ENCODE peak calls at places on chromosomes 7 and 10, in eight cellular contexts. V, W, K, P, G, Q, B and J are unnamed samples.

GRCh38 chr10:108639010-108639409 is 1284.3 kb downstream of the XPNPEP1 start:
- DNase-seq in V (no peak), W (no peak), K (no peak), P (no peak), G (no peak), Q (no peak), B (no peak), J (no peak)

GRCh38 chr10:121702351-121703320 is 104.4 kb upstream of the FGFR2 start:
- DNase-seq in V (peak), W (no peak), K (peak), P (no peak), G (no peak), Q (peak), B (peak), J (no peak)

GRCh38 chr7:14899065-14899464 is 3.5 kb downstream of the DGKB start:
- DNase-seq in V (peak), W (no peak), K (no peak), P (no peak), G (no peak), Q (no peak), B (no peak), J (no peak)

GRCh38 chr10:73244866-73245477 is 2.1 kb downstream of the DNAJC9 start:
- DNase-seq in V (no peak), W (no peak), K (no peak), P (no peak), G (no peak), Q (no peak), B (no peak), J (no peak)

GRCh38 chr7:5701085-5701914 is 80.2 kb downstream of the RNF216 start:
- DNase-seq in V (peak), W (no peak), K (no peak), P (no peak), G (no peak), Q (peak), B (peak), J (no peak)

GRCh38 chr7:84799131-84799530 is 387.7 kb downstream of the SEMA3D start:
- DNase-seq in V (no peak), W (no peak), K (no peak), P (no peak), G (no peak), Q (no peak), B (no peak), J (no peak)

GRCh38 chr10:61901829-61902447 is 439 bp downstream of the ARID5B start:
- DNase-seq in V (peak), W (no peak), K (peak), P (no peak), G (no peak), Q (peak), B (no peak), J (no peak)

GRCh38 chr7:121504478-121504877 is 108.4 kb upstream of the FAM3C start:
- DNase-seq in V (peak), W (no peak), K (peak), P (no peak), G (no peak), Q (peak), B (peak), J (no peak)

GRCh38 chr10:7354330-7355047 is 56.3 kb downstream of the SFMBT2 start:
- DNase-seq in V (peak), W (no peak), K (peak), P (no peak), G (no peak), Q (peak), B (peak), J (no peak)

GRCh38 chr10:126846959-126847358 is 58.3 kb upstream of the DOCK1 start:
- DNase-seq in V (no peak), W (no peak), K (no peak), P (no peak), G (no peak), Q (no peak), B (no peak), J (no peak)

GRCh38 chr10:102461187-102462054 is 10.1 kb upstream of the C10orf95 start:
- DNase-seq in V (peak), W (peak), K (peak), P (peak), G (peak), Q (peak), B (peak), J (peak)

GRCh38 chr7:52648903-52649302 is 386.5 kb upstream of the POM121L12 start:
- DNase-seq in V (peak), W (no peak), K (no peak), P (no peak), G (no peak), Q (no peak), B (no peak), J (no peak)

GRCh38 chr7:6385110-6385792 is 62.5 kb downstream of the DAGLB start:
- DNase-seq in V (peak), W (no peak), K (peak), P (no peak), G (no peak), Q (peak), B (peak), J (no peak)

GRCh38 chr10:62456611-62457101 is 82.5 kb downstream of the ZNF365 start:
- DNase-seq in V (peak), W (no peak), K (no peak), P (no peak), G (no peak), Q (no peak), B (peak), J (no peak)

GRCh38 chr10:130407052-130407451 is 270.9 kb downstream of the GLRX3 start:
- DNase-seq in V (no peak), W (no peak), K (no peak), P (no peak), G (no peak), Q (no peak), B (no peak), J (no peak)

GRCh38 chr10:57992321-57993077 is 275.2 kb downstream of the IPMK start:
- DNase-seq in V (peak), W (no peak), K (peak), P (no peak), G (no peak), Q (peak), B (peak), J (no peak)

GRCh38 chr7:631291-631711 is 95.2 kb upstream of the DNAAF5 start:
- DNase-seq in V (no peak), W (peak), K (no peak), P (peak), G (peak), Q (no peak), B (no peak), J (no peak)

GRCh38 chr10:132827861-132828539 is 42.1 kb upstream of the NKX6-2 start:
- DNase-seq in V (no peak), W (no peak), K (no peak), P (no peak), G (no peak), Q (no peak), B (no peak), J (no peak)

GRCh38 chr10:33542747-33543505 is 208.5 kb upstream of the NRP1 start:
- DNase-seq in V (peak), W (no peak), K (peak), P (no peak), G (no peak), Q (peak), B (peak), J (no peak)

GRCh38 chr10:5496261-5497250 is 2.8 kb downstream of the CALML5 start:
- DNase-seq in V (no peak), W (peak), K (no peak), P (no peak), G (peak), Q (no peak), B (no peak), J (no peak)

GRCh38 chr10:31291123-31291522 is 27.9 kb upstream of the ZEB1 start:
- DNase-seq in V (no peak), W (no peak), K (no peak), P (no peak), G (no peak), Q (no peak), B (no peak), J (no peak)

GRCh38 chr10:101489355-101489754 is 98.7 kb downstream of the POLL start:
- DNase-seq in V (peak), W (no peak), K (no peak), P (no peak), G (no peak), Q (peak), B (peak), J (no peak)

GRCh38 chr7:80950550-80950967 is 31.7 kb upstream of the SEMA3C start:
- DNase-seq in V (peak), W (no peak), K (no peak), P (no peak), G (no peak), Q (no peak), B (no peak), J (no peak)

GRCh38 chr7:1548438-1548831 is 7.6 kb downstream of the TMEM184A start:
- DNase-seq in V (no peak), W (no peak), K (peak), P (no peak), G (peak), Q (no peak), B (no peak), J (no peak)

GRCh38 chr10:77970869-77971803 is 44.6 kb upstream of the DLG5 start:
- DNase-seq in V (peak), W (no peak), K (peak), P (no peak), G (peak), Q (no peak), B (peak), J (no peak)

GRCh38 chr10:122181055-122181732 is 89.9 kb upstream of the BTBD16 start:
- DNase-seq in V (peak), W (no peak), K (peak), P (no peak), G (peak), Q (peak), B (peak), J (no peak)

GRCh38 chr7:117086788-117087187 is 133.5 kb downstream of the ST7 start:
- DNase-seq in V (peak), W (no peak), K (no peak), P (no peak), G (no peak), Q (no peak), B (no peak), J (no peak)

GRCh38 chr7:76281706-76282343 is 20.6 kb upstream of the HSPB1 start:
- DNase-seq in V (no peak), W (no peak), K (no peak), P (no peak), G (no peak), Q (no peak), B (no peak), J (no peak)

GRCh38 chr10:128105383-128105782 is 20.8 kb downstream of the MKI67 start:
- DNase-seq in V (no peak), W (no peak), K (no peak), P (no peak), G (no peak), Q (no peak), B (no peak), J (no peak)

GRCh38 chr10:92241158-92241500 is 49.7 kb downstream of the CPEB3 start:
- DNase-seq in V (no peak), W (no peak), K (peak), P (no peak), G (no peak), Q (peak), B (peak), J (no peak)

GRCh38 chr10:75438275-75438674 is 6.9 kb downstream of the LRMDA start:
- DNase-seq in V (no peak), W (no peak), K (no peak), P (no peak), G (no peak), Q (no peak), B (no peak), J (no peak)
- TF ChIP-seq CTCF in V (no peak), W (no peak), K (no peak), P (no peak), G (no peak), Q (no peak), B (no peak), J (no peak)

DNA sequence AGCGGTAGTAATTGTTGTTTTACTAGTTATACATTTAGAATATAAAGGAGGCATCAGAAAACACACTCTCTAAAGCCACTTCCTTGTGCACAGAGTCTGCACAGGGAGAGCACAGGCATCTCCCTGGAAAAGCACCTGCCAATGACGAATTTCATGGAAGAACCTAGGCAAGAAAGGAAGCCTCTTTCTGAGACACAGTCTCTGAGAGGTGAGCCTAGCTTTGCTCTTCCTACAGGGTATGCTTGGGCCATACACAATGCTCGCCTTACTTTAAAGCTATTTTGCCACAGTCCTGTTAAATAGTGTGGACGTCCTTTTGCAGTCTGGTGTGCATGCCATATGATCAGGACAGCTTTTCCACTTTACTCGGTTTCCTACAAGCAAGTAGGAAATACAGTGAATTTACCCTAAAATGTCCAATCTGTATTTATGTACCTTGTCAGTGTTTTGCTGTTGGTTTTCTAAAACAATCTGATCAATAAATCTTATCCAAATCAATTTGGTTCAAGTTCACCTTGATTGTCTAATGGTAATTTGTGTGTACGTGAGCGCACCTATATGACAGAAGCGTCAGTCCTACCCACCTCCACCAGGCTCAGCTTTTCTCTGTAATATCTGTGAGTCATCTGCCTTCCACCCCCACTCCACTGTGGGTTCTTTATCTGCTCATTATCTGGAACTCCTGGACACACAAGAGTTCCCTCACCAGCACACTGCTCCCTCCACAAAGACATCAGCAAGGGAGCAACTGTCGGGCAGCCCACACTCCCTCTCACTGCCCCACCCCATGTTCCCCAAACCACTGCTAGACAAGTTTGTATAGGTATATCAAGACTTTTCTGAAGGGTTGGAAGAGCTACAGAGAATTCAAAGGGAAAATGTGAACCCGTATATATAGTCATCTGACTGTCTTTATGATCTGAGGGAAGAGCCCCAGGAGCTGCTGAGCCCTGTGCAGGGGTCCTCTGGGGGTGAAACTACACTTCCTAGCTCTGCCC is 65.2 kb downstream of the KLHDC10 start:
- DNase-seq in V (peak), W (no peak), K (no peak), P (no peak), G (no peak), Q (no peak), B (peak), J (no peak)
- TF ChIP-seq CTCF in V (no peak), W (no peak), K (no peak), P (no peak), G (no peak), Q (no peak), B (no peak), J (no peak)

GRCh38 chr10:110141747-110142625 is 65.4 kb upstream of the MXI1 start:
- DNase-seq in V (no peak), W (peak), K (no peak), P (no peak), G (peak), Q (no peak), B (no peak), J (no peak)

GRCh38 chr10:110138197-110138812 is 69.1 kb upstream of the MXI1 start:
- DNase-seq in V (peak), W (no peak), K (peak), P (no peak), G (no peak), Q (peak), B (peak), J (no peak)

GRCh38 chr10:110134917-110135316 is 72.5 kb upstream of the MXI1 start:
- DNase-seq in V (no peak), W (no peak), K (no peak), P (no peak), G (no peak), Q (no peak), B (no peak), J (no peak)

GRCh38 chr10:110141185-110141584 is 66.2 kb upstream of the MXI1 start:
- DNase-seq in V (no peak), W (no peak), K (no peak), P (no peak), G (no peak), Q (peak), B (peak), J (no peak)

GRCh38 chr10:110137142-110137545 is 70.3 kb upstream of the MXI1 start:
- DNase-seq in V (peak), W (no peak), K (peak), P (no peak), G (no peak), Q (peak), B (peak), J (no peak)
- TF ChIP-seq CTCF in V (peak), W (peak), K (peak), P (peak), G (peak), Q (peak), B (peak), J (peak)

GRCh38 chr10:125739994-125740679 is 20.6 kb downstream of the EDRF1 start:
- DNase-seq in V (no peak), W (no peak), K (no peak), P (no peak), G (no peak), Q (no peak), B (no peak), J (no peak)

GRCh38 chr10:125747417-125747816 is 27.9 kb downstream of the EDRF1 start:
- DNase-seq in V (no peak), W (no peak), K (no peak), P (no peak), G (no peak), Q (no peak), B (no peak), J (no peak)

DNA sequence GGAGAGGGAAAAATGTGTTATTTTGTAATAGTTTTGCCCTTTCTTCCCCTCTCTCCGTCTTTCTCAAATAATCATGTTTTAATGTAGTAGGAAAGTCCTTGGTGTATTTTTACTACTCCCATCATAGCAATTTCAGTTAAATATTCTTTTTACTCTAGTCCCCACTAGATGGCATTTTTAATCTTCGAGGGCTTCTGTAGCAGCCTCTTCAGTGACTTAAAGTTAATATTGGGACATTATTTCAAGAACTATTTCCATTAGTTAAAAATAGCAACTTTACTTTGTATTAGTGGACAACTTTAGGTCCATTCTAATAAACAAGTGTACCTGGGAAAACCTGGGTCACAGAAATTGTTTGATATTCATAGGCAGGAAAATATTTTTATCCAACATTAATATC is 23.0 kb downstream of the EDRF1 start:
- DNase-seq in V (no peak), W (no peak), K (peak), P (no peak), G (no peak), Q (no peak), B (no peak), J (no peak)
- TF ChIP-seq CTCF in V (peak), W (no peak), K (peak), P (peak), G (no peak), Q (no peak), B (peak), J (peak)

DNA sequence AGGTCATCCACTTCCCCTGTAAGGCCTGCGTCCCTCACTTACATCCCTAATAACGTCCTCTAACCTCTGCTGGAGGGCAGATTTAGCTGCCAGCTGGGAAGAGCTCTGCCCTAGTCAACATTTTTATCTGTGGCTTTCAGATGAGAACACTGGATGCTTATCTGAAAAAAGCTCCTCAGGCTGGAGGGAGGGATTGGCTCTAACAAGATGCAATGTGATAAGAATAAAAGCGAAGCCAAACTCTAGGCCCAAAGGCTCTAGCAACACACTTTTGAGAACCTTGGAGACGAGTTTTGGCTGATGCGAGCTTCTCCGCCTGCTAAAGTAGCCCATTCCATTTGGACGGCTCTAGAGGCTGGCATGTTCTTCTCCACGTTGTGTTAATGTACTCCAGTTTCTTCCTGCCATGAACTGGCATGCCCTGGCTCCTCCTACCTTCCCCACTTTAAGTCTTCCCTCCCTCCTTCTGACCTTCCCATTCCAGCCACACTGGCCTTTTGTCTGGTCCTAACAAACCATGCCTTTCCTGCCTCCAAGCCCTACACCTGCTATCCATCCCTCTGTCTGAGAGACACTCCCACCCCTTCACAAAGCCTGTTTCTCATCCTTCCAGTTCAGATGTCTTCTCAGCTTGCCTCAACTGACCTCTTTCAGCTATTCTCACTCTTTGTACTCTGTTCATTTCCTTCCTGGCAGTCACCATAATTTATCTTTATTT is 62.5 kb upstream of the ATRNL1 start:
- DNase-seq in V (no peak), W (no peak), K (no peak), P (no peak), G (no peak), Q (no peak), B (no peak), J (no peak)
- TF ChIP-seq CTCF in V (no peak), W (no peak), K (no peak), P (no peak), G (no peak), Q (no peak), B (no peak), J (no peak)

GRCh38 chr7:157840913-157841756 is 504.3 kb downstream of the DNAJB6 start:
- DNase-seq in V (no peak), W (peak), K (no peak), P (no peak), G (peak), Q (no peak), B (no peak), J (no peak)
- TF ChIP-seq CTCF in V (no peak), W (no peak), K (no peak), P (no peak), G (no peak), Q (no peak), B (no peak), J (no peak)

GRCh38 chr10:110408943-110409342 is 88.8 kb upstream of the DUSP5 start:
- DNase-seq in V (no peak), W (no peak), K (no peak), P (no peak), G (no peak), Q (no peak), B (no peak), J (no peak)
- TF ChIP-seq CTCF in V (no peak), W (no peak), K (no peak), P (no peak), G (no peak), Q (no peak), B (no peak), J (no peak)

GRCh38 chr7:156820445-156821063 is 72.4 kb downstream of the LMBR1 start:
- DNase-seq in V (no peak), W (no peak), K (no peak), P (no peak), G (no peak), Q (no peak), B (no peak), J (no peak)

GRCh38 chr7:156811706-156812105 is 81.3 kb downstream of the LMBR1 start:
- DNase-seq in V (no peak), W (no peak), K (no peak), P (no peak), G (no peak), Q (no peak), B (no peak), J (no peak)

GRCh38 chr7:156819733-156820295 is 73.2 kb downstream of the LMBR1 start:
- DNase-seq in V (no peak), W (no peak), K (no peak), P (no peak), G (no peak), Q (no peak), B (no peak), J (no peak)

GRCh38 chr7:156818133-156818532 is 74.8 kb downstream of the LMBR1 start:
- DNase-seq in V (no peak), W (no peak), K (no peak), P (no peak), G (no peak), Q (no peak), B (no peak), J (no peak)

GRCh38 chr7:156816943-156817572 is 75.9 kb downstream of the LMBR1 start:
- DNase-seq in V (peak), W (no peak), K (no peak), P (no peak), G (no peak), Q (no peak), B (peak), J (no peak)
- TF ChIP-seq CTCF in V (peak), W (peak), K (peak), P (peak), G (peak), Q (peak), B (peak), J (peak)